ENCODE peak calls at places on chromosomes 13 and 19, in nine cellular contexts. F is uterus, B is fibroblast of lung, J is cardiac muscle cell, L is AG04450, O is left lung, S is brain microvascular endothelial cell, U is tibial nerve, D is heart right ventricle. K is an unnamed sample.

GRCh38 chr13:38674208-38674607 is 12.7 kb upstream of the FREM2 start:
- DNase-seq in F (no peak), B (no peak), J (no peak), L (no peak), O (no peak), S (no peak), U (no peak), D (no peak), K (no peak)

GRCh38 chr13:95603887-95604533 is 40.5 kb downstream of the DZIP1 start:
- DNase-seq in F (no peak), B (peak; percentile 43), J (no peak), L (no peak), O (no peak), S (peak; percentile 54), U (no peak), D (peak; percentile 17), K (no peak)

GRCh38 chr13:32811297-32811800 is 204.9 kb upstream of the KL start:
- DNase-seq in F (no peak), B (no peak), J (no peak), L (no peak), O (no peak), S (peak; percentile 11), U (no peak), D (no peak), K (no peak)

GRCh38 chr19:40633207-40633606 is 32.0 kb downstream of the LTBP4 start:
- DNase-seq in F (no peak), B (peak; percentile 48), J (no peak), L (peak; percentile 37), O (no peak), S (peak; percentile 47), U (no peak), D (no peak), K (no peak)

GRCh38 chr13:76245216-76245615 is 609.1 kb downstream of the LMO7 start:
- DNase-seq in F (no peak), B (no peak), J (no peak), L (no peak), O (no peak), S (no peak), U (no peak), D (no peak), K (no peak)

GRCh38 chr19:45428385-45429231 is 4.9 kb upstream of the ERCC1 start:
- DNase-seq in F (peak; percentile 70), B (peak; percentile 42), J (peak; percentile 95), L (no peak), O (no peak), S (peak; percentile 39), U (no peak), D (peak; percentile 79), K (no peak)

GRCh38 chr13:91108315-91108714 is 239.2 kb upstream of the MIR17HG start:
- DNase-seq in F (no peak), B (no peak), J (no peak), L (no peak), O (no peak), S (no peak), U (no peak), D (no peak), K (no peak)

GRCh38 chr19:11464333-11465265 is 16.2 kb downstream of the ELAVL3 start:
- DNase-seq in F (no peak), B (no peak), J (no peak), L (no peak), O (no peak), S (no peak), U (no peak), D (no peak), K (no peak)

GRCh38 chr19:7705387-7706187 is 3.7 kb upstream of the FCER2 start:
- DNase-seq in F (no peak), B (no peak), J (no peak), L (no peak), O (peak; percentile 71), S (no peak), U (peak; percentile 19), D (peak; percentile 32), K (no peak)

GRCh38 chr13:97456047-97456446 is 22.1 kb downstream of the RAP2A start:
- DNase-seq in F (no peak), B (no peak), J (no peak), L (no peak), O (no peak), S (no peak), U (no peak), D (no peak), K (no peak)

GRCh38 chr19:18274776-18275356 is 614 bp upstream of the IQCN start:
- DNase-seq in F (peak; percentile 95), B (peak; percentile 88), J (no peak), L (no peak), O (peak; percentile 83), S (peak; percentile 76), U (peak; percentile 76), D (peak; percentile 89), K (no peak)

GRCh38 chr13:111344471-111345191 is 24.2 kb downstream of the TEX29 start:
- DNase-seq in F (no peak), B (peak; percentile 67), J (peak; percentile 86), L (peak; percentile 93), O (peak; percentile 70), S (peak; percentile 12), U (no peak), D (no peak), K (no peak)

GRCh38 chr19:15702590-15702930 is 25.3 kb upstream of the OR10H2 start:
- DNase-seq in F (peak; percentile 60), B (peak; percentile 3), J (no peak), L (no peak), O (peak; percentile 42), S (no peak), U (peak; percentile 75), D (peak; percentile 76), K (peak; percentile 38)

GRCh38 chr13:110254151-110254679 is 52.7 kb downstream of the COL4A1 start:
- DNase-seq in F (no peak), B (no peak), J (no peak), L (no peak), O (no peak), S (no peak), U (no peak), D (no peak), K (no peak)

GRCh38 chr19:31337007-31337914 is 12.0 kb downstream of the TSHZ3 start:
- DNase-seq in F (no peak), B (peak; percentile 39), J (no peak), L (no peak), O (no peak), S (no peak), U (no peak), D (no peak), K (no peak)

GRCh38 chr19:22622901-22623840 is 11.0 kb upstream of the ZNF492 start:
- DNase-seq in F (peak; percentile 44), B (no peak), J (no peak), L (no peak), O (no peak), S (no peak), U (peak; percentile 43), D (peak; percentile 62), K (no peak)

GRCh38 chr13:26011996-26012688 is 39.7 kb downstream of the SHISA2 start:
- DNase-seq in F (no peak), B (no peak), J (no peak), L (no peak), O (peak; percentile 47), S (no peak), U (no peak), D (peak; percentile 19), K (no peak)

GRCh38 chr19:56071151-56071550 is 49.9 kb downstream of the ZNF787 start:
- DNase-seq in F (no peak), B (no peak), J (no peak), L (no peak), O (no peak), S (no peak), U (no peak), D (no peak), K (no peak)
- TF ChIP-seq CTCF in F (no peak), B (no peak), J (peak; percentile 20), L (peak; percentile 16), O (no peak), S (peak; percentile 37), U (no peak), D (no peak), K (no peak)

GRCh38 chr19:6059996-6060599 is 50.2 kb downstream of the RFX2 start:
- DNase-seq in F (peak; percentile 15), B (no peak), J (no peak), L (no peak), O (no peak), S (no peak), U (no peak), D (no peak), K (no peak)

GRCh38 chr19:6057651-6058365 is 52.5 kb downstream of the RFX2 start:
- DNase-seq in F (peak; percentile 30), B (no peak), J (no peak), L (no peak), O (peak; percentile 58), S (no peak), U (no peak), D (no peak), K (no peak)

GRCh38 chr19:6056801-6057650 is 53.3 kb downstream of the RFX2 start:
- DNase-seq in F (peak; percentile 87), B (peak; percentile 92), J (no peak), L (peak; percentile 65), O (peak; percentile 82), S (peak; percentile 93), U (no peak), D (peak; percentile 60), K (no peak)

GRCh38 chr19:6059396-6059947 is 50.8 kb downstream of the RFX2 start:
- DNase-seq in F (peak; percentile 10), B (no peak), J (no peak), L (no peak), O (no peak), S (no peak), U (no peak), D (no peak), K (no peak)

GRCh38 chr19:6058411-6059201 is 51.7 kb downstream of the RFX2 start:
- DNase-seq in F (peak; percentile 20), B (no peak), J (no peak), L (no peak), O (no peak), S (no peak), U (no peak), D (no peak), K (no peak)
- H3K27ac ChIP-seq in F (peak overlapping the region; percentile 95), B (no peak overlapping the region), J (no peak overlapping the region), L (no peak overlapping the region), O (peak overlapping the region; percentile 94), S (no peak overlapping the region), U (peak overlapping the region; percentile 94), D (peak overlapping the region; percentile 92), K (peak overlapping the region; percentile 98)

DNA sequence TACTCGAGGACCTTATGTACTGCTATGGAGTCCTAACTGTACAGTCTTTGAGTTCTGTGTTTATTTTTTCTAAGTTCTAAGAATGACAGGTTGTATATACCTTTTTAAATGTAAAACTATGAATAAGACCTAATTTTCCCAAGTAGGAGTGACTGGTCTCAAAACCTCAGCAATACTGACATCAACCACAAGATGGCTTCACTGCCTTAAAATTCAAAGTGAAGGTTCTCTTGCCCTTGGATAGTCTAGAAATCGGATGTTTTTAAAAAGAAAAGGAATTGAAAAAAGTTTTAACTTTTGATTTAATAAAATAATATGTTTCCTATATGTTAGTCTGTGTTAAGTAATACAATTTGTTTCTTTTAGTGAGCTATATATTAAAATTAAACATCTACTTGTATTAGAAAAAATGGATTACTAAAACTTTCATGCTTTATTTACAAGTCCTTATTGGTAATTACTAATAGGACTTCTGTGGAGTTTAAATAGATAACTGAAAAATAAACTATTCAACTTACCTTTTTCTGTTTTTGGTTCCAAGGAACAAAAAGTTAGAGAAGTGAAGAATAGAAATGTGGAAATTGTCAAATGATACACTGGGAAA is 52.0 kb downstream of the TDRD3 start:
- DNase-seq in F (no peak), B (peak; percentile 76), J (peak; percentile 50), L (peak; percentile 15), O (no peak), S (peak; percentile 61), U (no peak), D (no peak), K (no peak)
- TF ChIP-seq CTCF in F (peak; percentile 46), B (peak; percentile 82), J (peak; percentile 83), L (peak; percentile 88), O (peak; percentile 62), S (peak; percentile 74), U (peak; percentile 61), D (peak; percentile 79), K (no peak)

GRCh38 chr13:40024962-40025714 is 369.7 kb downstream of the COG6 start:
- DNase-seq in F (peak; percentile 22), B (no peak), J (no peak), L (no peak), O (no peak), S (no peak), U (no peak), D (no peak), K (no peak)
- H3K27ac ChIP-seq in F (no peak overlapping the region), B (no peak overlapping the region), J (no peak overlapping the region), L (no peak overlapping the region), O (no peak overlapping the region), S (no peak overlapping the region), U (peak overlapping the region; percentile 52), D (no peak overlapping the region), K (no peak overlapping the region)

K was measured in esophagus squamous epithelium.